ENCODE peak calls at places on chromosomes 2 and 18, in five cellular contexts. R is GM13976; T is activated CD8-positive, alpha-beta T cell treated with anti-CD3 and anti-CD28 coated beads for 36 hours; O is WERI-Rb-1; J is left lung. W is an unnamed sample.

GRCh38 chr2:73987109-73987947 is 2.6 kb downstream of the TET3 start:
- DNase-seq in R (peak), T (peak), O (peak), J (peak), W (peak)

GRCh38 chr2:54109848-54110247 is 5.6 kb upstream of the ACYP2 start:
- DNase-seq in R (no peak), T (no peak), O (no peak), J (no peak), W (no peak)

GRCh38 chr2:241801611-241802420 is 7.2 kb upstream of the NEU4 start:
- DNase-seq in R (peak), T (no peak), O (peak), J (peak), W (peak)

GRCh38 chr2:41896186-41896846 is 151.5 kb upstream of the PKDCC start:
- DNase-seq in R (peak), T (peak), O (no peak), J (no peak), W (peak)

GRCh38 chr2:218257390-218257981 is 3.3 kb upstream of the GPBAR1 start:
- DNase-seq in R (peak), T (peak), O (peak), J (peak), W (peak)

GRCh38 chr2:99670768-99671734 is 181.2 kb upstream of the REV1 start:
- DNase-seq in R (no peak), T (no peak), O (no peak), J (no peak), W (no peak)

GRCh38 chr2:28310107-28310506 is 82.6 kb upstream of the FOSL2 start:
- DNase-seq in R (no peak), T (no peak), O (peak), J (no peak), W (no peak)

GRCh38 chr2:64950226-64951160 is 38.7 kb upstream of the SLC1A4 start:
- DNase-seq in R (no peak), T (no peak), O (no peak), J (no peak), W (no peak)

GRCh38 chr2:216341151-216341550 is 31.1 kb downstream of the MARCHF4 start:
- DNase-seq in R (no peak), T (peak), O (no peak), J (no peak), W (no peak)

GRCh38 chr2:73418343-73418742 is 32.7 kb downstream of the ALMS1 start:
- DNase-seq in R (no peak), T (no peak), O (no peak), J (peak), W (no peak)

GRCh38 chr18:70693196-70693595 is 404.4 kb downstream of the SOCS6 start:
- DNase-seq in R (no peak), T (no peak), O (peak), J (no peak), W (no peak)

GRCh38 chr2:52395912-52396311 is 1364.0 kb upstream of the NRXN1 start:
- DNase-seq in R (no peak), T (no peak), O (no peak), J (no peak), W (no peak)

GRCh38 chr2:133097666-133098065 is 427.7 kb upstream of the LYPD1 start:
- DNase-seq in R (no peak), T (no peak), O (no peak), J (no peak), W (no peak)

GRCh38 chr2:54613361-54613760 is 110.1 kb upstream of the EML6 start:
- DNase-seq in R (no peak), T (no peak), O (no peak), J (no peak), W (no peak)

GRCh38 chr2:39739386-39739785 is 39.7 kb downstream of the THUMPD2 start:
- DNase-seq in R (no peak), T (no peak), O (peak), J (no peak), W (no peak)

GRCh38 chr2:78486565-78486964 is 538.9 kb upstream of the REG3G start:
- DNase-seq in R (no peak), T (no peak), O (no peak), J (no peak), W (no peak)

GRCh38 chr2:145655366-145655765 is 1135.4 kb upstream of the ZEB2 start:
- DNase-seq in R (no peak), T (no peak), O (no peak), J (no peak), W (no peak)

GRCh38 chr2:200737585-200737984 is 74.1 kb upstream of the BZW1 start:
- DNase-seq in R (no peak), T (no peak), O (no peak), J (no peak), W (no peak)

GRCh38 chr18:70555046-70555445 is 266.2 kb downstream of the SOCS6 start:
- DNase-seq in R (no peak), T (no peak), O (no peak), J (no peak), W (no peak)

GRCh38 chr2:45007961-45008295 is 1.3 kb downstream of the SIX2 start:
- DNase-seq in R (peak), T (no peak), O (no peak), J (no peak), W (no peak)

GRCh38 chr2:75431757-75432156 is 129.0 kb downstream of the EVA1A start:
- DNase-seq in R (peak), T (no peak), O (no peak), J (no peak), W (peak)

GRCh38 chr18:2171840-2172625 is 399.3 kb downstream of the METTL4 start:
- DNase-seq in R (no peak), T (no peak), O (no peak), J (no peak), W (no peak)

GRCh38 chr2:99488587-99488998 is 1.2 kb downstream of the REV1 start:
- DNase-seq in R (peak), T (no peak), O (no peak), J (no peak), W (peak)

GRCh38 chr2:210562136-210563080 is 6.0 kb downstream of the CPS1 start:
- DNase-seq in R (no peak), T (no peak), O (no peak), J (no peak), W (no peak)

GRCh38 chr18:14919666-14920065 is 171.7 kb downstream of the ANKRD30B start:
- DNase-seq in R (no peak), T (no peak), O (no peak), J (no peak), W (no peak)

GRCh38 chr2:133641497-133641896 is 73.2 kb upstream of the NCKAP5 start:
- DNase-seq in R (no peak), T (no peak), O (peak), J (peak), W (no peak)

GRCh38 chr2:100654611-100655010 is 91.8 kb downstream of the PDCL3 start:
- DNase-seq in R (no peak), T (no peak), O (no peak), J (no peak), W (no peak)

GRCh38 chr18:45764000-45764686 is 40.2 kb downstream of the SLC14A1 start:
- DNase-seq in R (no peak), T (peak), O (no peak), J (no peak), W (no peak)

GRCh38 chr18:4847066-4847465 is 350.0 kb downstream of the AKAIN1 start:
- DNase-seq in R (no peak), T (no peak), O (no peak), J (no peak), W (no peak)

GRCh38 chr2:10414591-10414990 is 33.5 kb downstream of the ODC1 start:
- DNase-seq in R (no peak), T (no peak), O (no peak), J (no peak), W (no peak)

DNA sequence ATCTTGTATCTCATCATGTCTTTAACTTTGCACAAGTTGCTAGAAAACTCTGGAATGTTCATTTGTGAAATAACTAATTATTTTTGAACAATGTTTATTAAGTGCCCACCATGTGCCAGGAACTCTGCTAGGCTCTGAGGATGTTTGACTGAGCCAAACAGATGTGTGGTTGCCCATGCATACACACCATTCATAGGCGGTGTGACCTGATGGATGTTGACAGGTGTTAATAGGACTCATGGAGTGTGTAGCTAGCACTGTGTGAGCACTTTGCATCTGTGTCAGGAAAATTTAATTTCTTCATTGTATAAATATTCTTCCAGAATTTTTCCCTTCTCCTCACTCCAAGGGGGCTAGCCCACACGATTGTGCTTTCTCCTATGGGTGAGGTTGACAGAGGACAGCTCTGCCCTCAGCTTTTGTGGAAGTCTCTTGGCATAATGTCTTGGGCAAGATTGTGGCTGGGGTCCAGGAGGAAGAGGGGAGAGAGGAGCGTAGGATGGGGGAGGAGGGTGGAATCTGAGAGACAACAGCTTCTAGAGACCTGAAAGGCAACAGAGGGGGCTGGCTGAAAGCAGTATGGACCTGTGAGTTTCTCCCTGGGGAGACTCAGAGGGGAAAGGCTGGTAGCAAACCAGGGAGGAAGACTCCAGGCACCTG is 214.6 kb upstream of the CXCR4 start:
- DNase-seq in R (no peak), T (no peak), O (no peak), J (no peak), W (no peak)
- TF ChIP-seq CTCF in R (no peak), T (no peak), O (no peak), J (no peak), W (no peak)

DNA sequence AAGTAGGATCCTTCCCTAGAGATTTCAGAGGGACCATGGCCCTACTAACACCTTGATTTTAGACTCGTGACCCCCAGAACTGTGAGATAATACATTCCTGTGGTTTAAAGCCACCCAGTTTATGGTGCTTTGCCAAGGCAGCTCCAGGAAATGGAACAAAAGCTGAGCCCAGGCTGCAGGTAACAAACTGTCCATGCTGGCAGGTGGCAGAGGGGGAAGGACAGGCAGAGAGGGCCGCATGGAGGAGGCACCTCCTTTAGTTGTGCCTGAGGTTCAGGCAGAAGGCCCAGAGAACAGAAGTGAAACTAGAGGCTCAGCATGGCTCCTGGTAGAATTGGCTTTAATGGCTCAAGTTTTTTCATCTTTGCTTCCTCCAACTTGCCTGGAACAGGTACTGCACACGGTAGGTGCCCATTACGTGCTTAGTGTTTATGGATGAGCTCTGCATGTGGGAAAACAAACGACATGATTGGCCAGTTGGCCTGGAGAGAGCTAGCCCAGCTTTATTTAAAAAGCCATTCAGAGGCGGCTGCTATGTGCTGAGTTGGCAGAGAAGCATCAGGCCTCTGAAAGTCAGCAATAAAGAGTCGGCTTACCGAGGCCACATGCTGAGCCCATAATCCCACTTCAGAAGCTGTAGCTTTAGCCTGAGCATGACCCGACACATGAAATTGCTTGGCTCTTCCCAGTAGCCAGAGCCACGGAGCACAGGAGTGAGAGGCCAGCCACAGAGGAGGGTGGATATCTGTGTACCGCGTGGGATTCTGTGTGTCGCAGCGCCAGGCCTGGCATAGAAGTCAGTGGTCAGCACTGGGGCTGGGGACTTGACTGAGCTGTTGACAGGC is 36.5 kb downstream of the HS1BP3 start:
- DNase-seq in R (no peak), T (no peak), O (peak), J (peak), W (no peak)
- TF ChIP-seq CTCF in R (no peak), T (no peak), O (no peak), J (no peak), W (no peak)

GRCh38 chr2:198471291-198471690 is 666.9 kb downstream of the PLCL1 start:
- DNase-seq in R (no peak), T (no peak), O (no peak), J (no peak), W (no peak)
- TF ChIP-seq CTCF in R (no peak), T (no peak), O (peak), J (no peak), W (no peak)

GRCh38 chr2:86675611-86676015 is 44.5 kb upstream of the RMND5A start:
- DNase-seq in R (no peak), T (no peak), O (no peak), J (no peak), W (no peak)
- TF ChIP-seq CTCF in R (peak), T (no peak), O (peak), J (no peak), W (no peak)

GRCh38 chr2:191947235-191947634 is 100.3 kb upstream of the CAVIN2 start:
- DNase-seq in R (no peak), T (peak), O (peak), J (no peak), W (no peak)
- TF ChIP-seq CTCF in R (no peak), T (no peak), O (no peak), J (no peak), W (no peak)

GRCh38 chr18:68740966-68741365 is 26.1 kb upstream of the TMX3 start:
- DNase-seq in R (no peak), T (no peak), O (no peak), J (no peak), W (no peak)

GRCh38 chr18:68738572-68738971 is 23.7 kb upstream of the TMX3 start:
- DNase-seq in R (no peak), T (no peak), O (no peak), J (no peak), W (no peak)

GRCh38 chr18:68742206-68742605 is 27.3 kb upstream of the TMX3 start:
- DNase-seq in R (no peak), T (no peak), O (no peak), J (no peak), W (no peak)
- TF ChIP-seq CTCF in R (no peak), T (no peak), O (no peak), J (no peak), W (no peak)

GRCh38 chr18:58051765-58052460 is 7.9 kb downstream of the NEDD4L start:
- DNase-seq in R (peak), T (no peak), O (no peak), J (no peak), W (peak)
- TF ChIP-seq CTCF in R (peak), T (no peak), O (peak), J (no peak), W (peak)

DNA sequence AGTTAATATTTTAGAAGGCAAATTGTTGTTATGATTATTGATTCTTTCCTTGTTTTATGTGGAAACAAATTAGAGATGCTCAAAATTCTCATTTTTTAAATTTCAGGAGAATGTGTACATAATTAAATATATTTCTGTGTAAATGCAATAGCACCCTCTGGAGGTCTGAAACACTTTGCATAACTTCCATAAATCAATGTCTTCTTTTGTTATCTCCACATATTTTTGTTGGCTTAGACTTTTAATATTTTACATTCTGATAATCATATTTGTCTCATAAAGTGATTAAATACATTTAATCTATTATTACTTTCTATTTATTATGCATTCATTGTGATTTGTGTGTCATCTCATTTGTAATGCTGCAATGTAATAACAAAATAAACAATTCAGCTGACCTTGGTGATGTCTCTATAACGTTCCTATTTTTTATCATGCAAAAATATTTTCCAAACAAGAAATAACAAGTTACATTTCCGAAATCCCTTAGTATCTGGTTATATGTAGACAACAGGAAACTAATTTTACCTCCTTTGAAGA is 201.8 kb upstream of the GALNT5 start:
- DNase-seq in R (no peak), T (no peak), O (no peak), J (no peak), W (no peak)
- TF ChIP-seq CTCF in R (no peak), T (peak), O (no peak), J (peak), W (no peak)

W was measured in GM20000.